ENCODE peak calls at places on chromosome 16, in ten cellular contexts. A is cardiac muscle cell; Y is testis; D is iPS DF 6.9; S is neuronal stem cell; W is choroid plexus epithelial cell; E is HFF-Myc; R is naive thymus-derived CD4-positive, alpha-beta T cell; U is heart right ventricle; K is effector memory CD4-positive, alpha-beta T cell. G is an unnamed sample.

GRCh38 chr16:10103096-10103495 is 79.1 kb downstream of the GRIN2A start:
- DNase-seq in A (no peak), Y (no peak), D (no peak), S (no peak), W (no peak), E (no peak), R (no peak), U (no peak), K (no peak), G (no peak)

GRCh38 chr16:725041-725376 is 1.2 kb downstream of the CCDC78 start:
- DNase-seq in A (no peak), Y (no peak), D (no peak), S (no peak), W (no peak), E (no peak), R (no peak), U (no peak), K (no peak), G (no peak)

GRCh38 chr16:1220098-1220728 is 4.9 kb downstream of the TPSG1 start:
- DNase-seq in A (no peak), Y (no peak), D (no peak), S (no peak), W (no peak), E (no peak), R (no peak), U (no peak), K (no peak), G (no peak)

GRCh38 chr16:799111-799947 is 1.2 kb downstream of the GNG13 start:
- DNase-seq in A (no peak), Y (no peak), D (no peak), S (no peak), W (no peak), E (no peak), R (no peak), U (no peak), K (no peak), G (no peak)

GRCh38 chr16:19783363-19783762 is 65.3 kb downstream of the IQCK start:
- DNase-seq in A (peak), Y (no peak), D (no peak), S (no peak), W (no peak), E (no peak), R (no peak), U (no peak), K (no peak), G (no peak)

GRCh38 chr16:86580063-86580797 is 1.9 kb downstream of the FOXL1 start:
- DNase-seq in A (no peak), Y (no peak), D (no peak), S (no peak), W (peak), E (no peak), R (no peak), U (no peak), K (no peak), G (no peak)

GRCh38 chr16:46555981-46556380 is 65.2 kb downstream of the SHCBP1 start:
- DNase-seq in A (no peak), Y (no peak), D (no peak), S (no peak), W (no peak), E (no peak), R (no peak), U (no peak), K (no peak), G (no peak)

GRCh38 chr16:86823125-86823524 is 244.8 kb downstream of the FOXL1 start:
- DNase-seq in A (no peak), Y (no peak), D (no peak), S (no peak), W (no peak), E (no peak), R (no peak), U (no peak), K (no peak), G (no peak)

GRCh38 chr16:49094471-49094870 is 187.2 kb downstream of the CBLN1 start:
- DNase-seq in A (no peak), Y (no peak), D (no peak), S (no peak), W (no peak), E (no peak), R (no peak), U (no peak), K (no peak), G (no peak)

GRCh38 chr16:52114414-52114813 is 432.5 kb downstream of the TOX3 start:
- DNase-seq in A (no peak), Y (no peak), D (no peak), S (no peak), W (no peak), E (no peak), R (no peak), U (no peak), K (no peak), G (no peak)

GRCh38 chr16:54460254-54460860 is 173.8 kb upstream of the IRX3 start:
- DNase-seq in A (no peak), Y (no peak), D (no peak), S (no peak), W (peak), E (no peak), R (no peak), U (no peak), K (no peak), G (no peak)

GRCh38 chr16:3189869-3190268 is 1.9 kb downstream of the OR1F1 start:
- DNase-seq in A (no peak), Y (no peak), D (no peak), S (no peak), W (no peak), E (no peak), R (no peak), U (no peak), K (no peak), G (no peak)
- H3K4me3 ChIP-seq in A (peak), Y (no peak), D (peak), S (peak), W (no peak), E (peak), R (no peak), U (no peak), K (no peak), G (peak)

GRCh38 chr16:71262391-71262790 is 26.8 kb downstream of the CMTR2 start:
- DNase-seq in A (no peak), Y (no peak), D (no peak), S (no peak), W (no peak), E (no peak), R (no peak), U (no peak), K (no peak), G (no peak)

GRCh38 chr16:71260995-71261394 is 28.2 kb downstream of the CMTR2 start:
- DNase-seq in A (no peak), Y (no peak), D (no peak), S (no peak), W (no peak), E (no peak), R (no peak), U (no peak), K (no peak), G (no peak)

GRCh38 chr16:71258371-71258770 is 27.8 kb upstream of the HYDIN start:
- DNase-seq in A (no peak), Y (peak), D (no peak), S (no peak), W (no peak), E (no peak), R (no peak), U (no peak), K (no peak), G (no peak)

GRCh38 chr16:71259086-71259485 is 28.6 kb upstream of the HYDIN start:
- DNase-seq in A (no peak), Y (no peak), D (no peak), S (no peak), W (no peak), E (no peak), R (no peak), U (no peak), K (no peak), G (no peak)

GRCh38 chr16:71263581-71263980 is 25.6 kb downstream of the CMTR2 start:
- DNase-seq in A (no peak), Y (no peak), D (no peak), S (no peak), W (no peak), E (no peak), R (no peak), U (no peak), K (no peak), G (no peak)
- H3K4me3 ChIP-seq in A (no peak), Y (no peak), D (no peak), S (no peak), W (no peak), E (no peak), R (no peak), U (no peak), K (no peak), G (no peak)

DNA sequence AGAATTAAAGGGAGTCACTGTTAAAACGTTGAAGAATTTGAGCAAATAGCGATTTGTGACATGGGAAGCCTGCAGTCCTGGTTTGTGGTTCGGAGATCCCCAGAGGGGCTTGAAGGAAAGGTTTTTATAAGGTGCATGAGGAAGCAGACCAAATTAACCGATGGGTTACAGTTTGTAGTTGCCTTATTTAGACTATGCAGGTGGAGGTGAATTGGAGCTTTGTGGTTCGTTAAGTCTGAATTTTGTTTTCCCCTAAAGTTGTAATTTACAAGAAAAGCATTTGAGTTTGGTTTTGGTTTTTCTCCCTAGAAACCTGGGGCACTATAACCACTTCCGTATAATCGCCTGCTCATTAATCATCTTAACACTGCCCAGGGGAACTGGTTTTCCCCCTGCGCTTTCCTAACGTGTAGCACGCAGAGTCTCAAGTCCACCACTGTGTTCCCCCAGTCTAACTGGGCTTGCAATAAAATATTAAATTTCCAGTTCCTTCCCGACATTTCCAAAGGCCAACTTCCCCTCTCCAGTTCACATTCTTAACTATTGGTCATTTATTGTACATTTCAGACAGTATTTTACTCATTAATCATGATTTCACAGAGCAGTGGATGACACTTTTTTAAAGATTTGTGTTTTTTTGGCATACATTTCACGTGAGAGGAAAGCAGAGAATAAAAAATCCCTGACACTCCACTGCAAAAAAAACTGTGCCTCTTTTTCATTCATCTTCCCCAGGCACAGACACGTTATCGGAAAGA is 926 bp downstream of the ZNF267 start:
- DNase-seq in A (peak), Y (no peak), D (no peak), S (no peak), W (peak), E (no peak), R (no peak), U (no peak), K (peak), G (peak)
- H3K4me3 ChIP-seq in A (peak), Y (peak), D (peak), S (peak), W (peak), E (peak), R (peak), U (peak), K (peak), G (peak)

DNA sequence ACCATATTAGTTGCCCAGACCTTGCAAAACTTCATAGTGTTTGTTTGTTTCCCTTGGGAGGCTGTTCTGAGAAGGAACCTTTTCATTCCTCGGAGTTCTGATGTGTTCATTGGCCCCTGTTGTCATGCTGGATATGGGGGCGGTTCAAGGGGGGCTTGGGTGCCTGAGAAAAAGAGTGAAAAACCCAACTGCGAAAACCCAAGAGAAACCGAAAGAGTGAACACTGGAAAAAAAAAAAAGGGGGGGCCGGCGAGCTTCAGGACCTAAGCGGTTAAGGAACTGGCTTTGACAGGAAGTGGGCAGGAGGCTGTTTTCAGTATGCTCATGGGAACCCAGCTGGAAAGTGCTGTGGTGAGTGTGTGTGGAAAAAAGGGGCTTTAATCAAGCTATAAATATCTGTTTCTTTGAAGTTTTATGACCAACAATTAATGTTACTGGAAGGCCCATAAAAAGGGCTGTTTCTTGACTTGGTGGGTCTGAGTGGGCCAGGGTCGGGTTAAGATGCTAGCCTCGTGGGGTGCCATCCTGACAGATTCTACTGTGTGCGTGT is 510.7 kb downstream of the MAF start:
- DNase-seq in A (no peak), Y (peak), D (no peak), S (no peak), W (no peak), E (no peak), R (no peak), U (peak), K (peak), G (no peak)
- H3K4me3 ChIP-seq in A (no peak), Y (no peak), D (no peak), S (no peak), W (no peak), E (no peak), R (peak), U (peak), K (peak), G (no peak)

DNA sequence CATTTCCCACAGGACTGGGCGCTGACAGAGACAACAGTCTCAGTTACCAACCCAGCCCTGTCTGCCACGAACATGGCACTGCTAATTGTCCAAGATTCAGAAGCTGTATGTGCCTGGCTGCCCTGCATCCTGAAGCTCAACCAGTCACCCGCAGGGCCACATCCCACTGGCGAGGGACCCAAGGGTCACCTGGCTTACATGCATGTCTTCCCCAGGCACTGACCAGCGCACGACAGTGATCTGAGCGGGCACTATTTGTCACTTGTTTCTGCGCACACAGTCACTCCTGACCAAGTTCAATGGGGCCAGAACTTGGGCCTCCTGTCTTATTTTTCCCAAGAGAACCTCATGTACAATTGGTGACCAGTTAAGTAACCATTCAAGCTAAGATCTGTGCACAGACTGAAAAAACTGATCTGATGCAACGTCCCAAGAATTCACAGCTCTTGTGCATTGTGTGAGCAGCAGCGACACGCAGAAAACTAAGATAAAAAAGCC is 13.1 kb downstream of the USP7 start:
- DNase-seq in A (peak), Y (no peak), D (no peak), S (no peak), W (peak), E (no peak), R (no peak), U (no peak), K (no peak), G (no peak)
- H3K4me3 ChIP-seq in A (no peak), Y (no peak), D (no peak), S (no peak), W (no peak), E (no peak), R (no peak), U (no peak), K (no peak), G (no peak)

GRCh38 chr16:13898233-13898632 is 21.7 kb upstream of the ERCC4 start:
- DNase-seq in A (no peak), Y (no peak), D (no peak), S (no peak), W (no peak), E (no peak), R (no peak), U (peak), K (no peak), G (no peak)
- H3K4me3 ChIP-seq in A (no peak), Y (no peak), D (no peak), S (no peak), W (no peak), E (no peak), R (no peak), U (no peak), K (no peak), G (no peak)